ENCODE peak calls at places on chromosome 13, in four cellular contexts. T is tibial artery, G is H1, V is type B pancreatic cell. X is an unnamed sample.

GRCh38 chr13:112061367-112062046 is 5.4 kb upstream of the SOX1 start:
- DNase-seq in T (no peak), G (no peak), V (no peak), X (no peak)

GRCh38 chr13:95644611-95645052 is at the start of gene DZIP1:
- DNase-seq in T (peak; percentile 79), G (peak; percentile 70), V (no peak), X (peak; percentile 77)

GRCh38 chr13:63425131-63425530 is 2009.5 kb upstream of the PCDH20 start:
- DNase-seq in T (no peak), G (no peak), V (no peak), X (no peak)

GRCh38 chr13:34364633-34365032 is 546.7 kb downstream of the RFC3 start:
- DNase-seq in T (no peak), G (no peak), V (no peak), X (no peak)

GRCh38 chr13:94121686-94122085 is 357.8 kb downstream of the DCT start:
- DNase-seq in T (no peak), G (no peak), V (no peak), X (no peak)

GRCh38 chr13:72390909-72391308 is 336.5 kb downstream of the MZT1 start:
- DNase-seq in T (no peak), G (no peak), V (no peak), X (no peak)

GRCh38 chr13:99071211-99071610 is 93.3 kb upstream of the DOCK9 start:
- DNase-seq in T (no peak), G (no peak), V (no peak), X (no peak)

GRCh38 chr13:23560571-23561089 is 9.6 kb upstream of the TNFRSF19 start:
- DNase-seq in T (no peak), G (no peak), V (no peak), X (no peak)

GRCh38 chr13:33349996-33350826 is 64.7 kb upstream of the STARD13 start:
- DNase-seq in T (peak; percentile 82), G (no peak), V (peak; percentile 69), X (peak; percentile 88)

GRCh38 chr13:41004875-41005693 is 14.0 kb downstream of the ELF1 start:
- DNase-seq in T (no peak), G (no peak), V (no peak), X (no peak)

GRCh38 chr13:24228852-24229458 is 68.4 kb downstream of the SPATA13 start:
- DNase-seq in T (no peak), G (no peak), V (no peak), X (no peak)

GRCh38 chr13:40599722-40600121 is 66.7 kb downstream of the FOXO1 start:
- DNase-seq in T (no peak), G (no peak), V (no peak), X (no peak)

GRCh38 chr13:74678308-74678958 is 544.2 kb upstream of the KLF12 start:
- DNase-seq in T (no peak), G (no peak), V (no peak), X (no peak)

GRCh38 chr13:99978781-99979452 is 2.7 kb upstream of the ZIC2 start:
- DNase-seq in T (no peak), G (no peak), V (no peak), X (no peak)

GRCh38 chr13:79648191-79648590 is 167.2 kb downstream of the NDFIP2 start:
- DNase-seq in T (no peak), G (no peak), V (no peak), X (no peak)

GRCh38 chr13:44132710-44133109 is 240.9 kb upstream of the SERP2 start:
- DNase-seq in T (peak; percentile 92), G (no peak), V (no peak), X (peak; percentile 89)

GRCh38 chr13:80945328-80945727 is 604.4 kb upstream of the SPRY2 start:
- DNase-seq in T (no peak), G (peak; percentile 25), V (no peak), X (no peak)

GRCh38 chr13:63700366-63700765 is 2284.7 kb upstream of the PCDH20 start:
- DNase-seq in T (no peak), G (no peak), V (no peak), X (no peak)

GRCh38 chr13:93559718-93560117 is 333.1 kb downstream of the GPC6 start:
- DNase-seq in T (no peak), G (no peak), V (no peak), X (no peak)

GRCh38 chr13:27311518-27312208 is 41.0 kb downstream of the RASL11A start:
- DNase-seq in T (no peak), G (no peak), V (no peak), X (no peak)

GRCh38 chr13:93736111-93736510 is 509.5 kb downstream of the GPC6 start:
- DNase-seq in T (no peak), G (no peak), V (no peak), X (no peak)

GRCh38 chr13:60520902-60521563 is 124.0 kb downstream of the TDRD3 start:
- DNase-seq in T (no peak), G (no peak), V (no peak), X (no peak)

GRCh38 chr13:113648218-113648615 is 9.8 kb downstream of the ATP4B start:
- DNase-seq in T (peak; percentile 62), G (no peak), V (peak; percentile 31), X (peak; percentile 62)

GRCh38 chr13:24251525-24251924 is 57.9 kb upstream of the C1QTNF9 start:
- DNase-seq in T (no peak), G (no peak), V (no peak), X (peak; percentile 87)

DNA sequence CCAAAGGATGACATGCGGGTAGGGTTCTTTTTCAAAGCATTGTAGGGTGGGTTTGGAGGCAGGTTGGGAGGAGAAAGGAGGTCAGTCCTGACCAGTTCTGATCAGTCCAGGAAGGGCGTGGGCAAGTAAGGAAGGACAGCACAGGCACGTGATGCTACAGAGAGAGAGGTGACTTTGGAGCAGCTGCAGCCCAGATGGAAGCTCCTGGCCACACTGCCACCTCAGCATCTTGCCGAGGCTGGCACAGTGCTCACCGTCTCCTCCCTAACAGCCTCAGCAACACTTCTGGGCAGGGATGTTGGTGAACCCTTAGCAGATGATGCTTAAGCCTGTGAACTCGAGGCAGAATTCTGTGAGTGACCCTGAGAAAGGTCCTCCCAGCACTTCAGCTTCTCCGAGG is 155.1 kb downstream of the DCLK1 start:
- DNase-seq in T (no peak), G (no peak), V (no peak), X (no peak)
- TF ChIP-seq CTCF in T (no peak), G (no peak), V (no peak), X (no peak)

GRCh38 chr13:39406688-39407087 is 196.3 kb downstream of the LHFPL6 start:
- DNase-seq in T (no peak), G (no peak), V (no peak), X (no peak)
- TF ChIP-seq CTCF in T (no peak), G (peak; percentile 55), V (peak; percentile 62), X (no peak)

DNA sequence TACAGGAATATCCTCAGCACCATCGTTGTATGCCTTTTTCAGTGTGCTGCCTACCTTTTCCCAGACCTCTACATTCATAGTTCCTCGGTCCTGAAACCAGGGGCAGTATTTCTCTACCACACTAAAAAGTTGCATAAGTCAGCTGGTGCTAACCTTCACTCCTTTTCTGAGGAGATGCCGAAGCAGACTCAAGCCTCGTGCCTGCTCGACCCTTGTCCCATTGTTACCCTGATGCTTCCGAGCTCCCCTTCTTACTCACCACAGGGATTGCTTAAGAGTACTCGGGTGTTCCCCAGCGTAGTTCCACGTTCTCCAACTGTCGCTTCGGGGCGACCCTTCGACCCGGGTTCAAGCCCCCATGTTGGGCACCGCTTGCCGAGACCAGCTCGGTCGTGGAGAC is 19.0 kb upstream of the IL17D start:
- DNase-seq in T (no peak), G (no peak), V (no peak), X (no peak)
- TF ChIP-seq CTCF in T (no peak), G (no peak), V (no peak), X (no peak)

GRCh38 chr13:46905249-46905648 is 8.4 kb upstream of the HTR2A start:
- DNase-seq in T (no peak), G (peak; percentile 2), V (no peak), X (no peak)
- TF ChIP-seq CTCF in T (no peak), G (peak; percentile 42), V (no peak), X (no peak)

X was measured in spleen.